ENCODE peak calls at places on chromosome 2, in six cellular contexts. One of them, this sample, is unnamed.
A peak's percentile ranks its signal among the peaks of the same experiment; 100 is the strongest.

GRCh38 chr2:190607657-190608357 is 41.1 kb upstream of the NAB1 start:
- DNase-seq in PC-3: peak; percentile 84
- DNase-seq in GM23248: no peak
- DNase-seq in DND-41: no peak
- DNase-seq in fibroblast of lung: peak; percentile 89
- DNase-seq in keratinocyte: no peak
- DNase-seq in this sample: no peak

GRCh38 chr2:71348302-71348701 is 16.7 kb downstream of the ZNF638 start:
- DNase-seq in GM23248: peak; percentile 60
- DNase-seq in fibroblast of lung: peak; percentile 40
- DNase-seq in keratinocyte: no peak
- DNase-seq in DND-41: peak; percentile 31
- DNase-seq in PC-3: peak; percentile 39
- DNase-seq in this sample: peak; percentile 59

GRCh38 chr2:162888641-162889040 is 50.1 kb upstream of the KCNH7 start:
- DNase-seq in DND-41: no peak
- DNase-seq in PC-3: no peak
- DNase-seq in GM23248: peak; percentile 18
- DNase-seq in keratinocyte: no peak
- DNase-seq in fibroblast of lung: peak; percentile 7
- DNase-seq in this sample: no peak

GRCh38 chr2:164000171-164000570 is 264.4 kb upstream of the FIGN start:
- DNase-seq in DND-41: no peak
- DNase-seq in PC-3: peak; percentile 7
- DNase-seq in GM23248: peak; percentile 9
- DNase-seq in keratinocyte: no peak
- DNase-seq in fibroblast of lung: peak; percentile 79
- DNase-seq in this sample: no peak

GRCh38 chr2:165443524-165443923 is 26.0 kb upstream of the CSRNP3 start:
- DNase-seq in keratinocyte: no peak
- DNase-seq in PC-3: no peak
- DNase-seq in fibroblast of lung: no peak
- DNase-seq in GM23248: no peak
- DNase-seq in DND-41: no peak
- DNase-seq in this sample: no peak

GRCh38 chr2:20430461-20431302 is 16.2 kb upstream of the RHOB start:
- DNase-seq in PC-3: peak; percentile 81
- DNase-seq in fibroblast of lung: no peak
- DNase-seq in GM23248: peak; percentile 75
- DNase-seq in DND-41: no peak
- DNase-seq in keratinocyte: peak; percentile 84
- DNase-seq in this sample: no peak

GRCh38 chr2:101517753-101518152 is 42.8 kb upstream of the RFX8 start:
- DNase-seq in PC-3: peak; percentile 72
- DNase-seq in keratinocyte: peak; percentile 19
- DNase-seq in fibroblast of lung: peak; percentile 82
- DNase-seq in GM23248: peak; percentile 81
- DNase-seq in DND-41: no peak
- DNase-seq in this sample: no peak

GRCh38 chr2:241678784-241679540 is 7.7 kb downstream of the DTYMK start:
- DNase-seq in DND-41: no peak
- DNase-seq in PC-3: no peak
- DNase-seq in keratinocyte: no peak
- DNase-seq in GM23248: no peak
- DNase-seq in fibroblast of lung: no peak
- DNase-seq in this sample: no peak

GRCh38 chr2:118056165-118056534 is 32.1 kb upstream of the INSIG2 start:
- DNase-seq in PC-3: no peak
- DNase-seq in DND-41: no peak
- DNase-seq in keratinocyte: no peak
- DNase-seq in fibroblast of lung: no peak
- DNase-seq in GM23248: no peak
- DNase-seq in this sample: no peak

GRCh38 chr2:204260906-204261305 is 284.4 kb upstream of the PARD3B start:
- DNase-seq in DND-41: no peak
- DNase-seq in PC-3: no peak
- DNase-seq in keratinocyte: no peak
- DNase-seq in GM23248: no peak
- DNase-seq in fibroblast of lung: no peak
- DNase-seq in this sample: peak; percentile 49

GRCh38 chr2:25437881-25438662 is 96.3 kb upstream of the DNMT3A start:
- DNase-seq in keratinocyte: no peak
- DNase-seq in DND-41: no peak
- DNase-seq in PC-3: no peak
- DNase-seq in GM23248: no peak
- DNase-seq in fibroblast of lung: no peak
- DNase-seq in this sample: no peak

GRCh38 chr2:241047253-241048010 is 49.0 kb downstream of the SNED1 start:
- DNase-seq in PC-3: no peak
- DNase-seq in keratinocyte: no peak
- DNase-seq in DND-41: no peak
- DNase-seq in fibroblast of lung: no peak
- DNase-seq in GM23248: no peak
- DNase-seq in this sample: no peak

GRCh38 chr2:200158586-200159365 is 147.7 kb upstream of the SPATS2L start:
- DNase-seq in GM23248: no peak
- DNase-seq in PC-3: no peak
- DNase-seq in DND-41: no peak
- DNase-seq in fibroblast of lung: peak; percentile 39
- DNase-seq in keratinocyte: no peak
- DNase-seq in this sample: no peak

GRCh38 chr2:44553456-44553855 is 191.7 kb downstream of the CAMKMT start:
- DNase-seq in GM23248: peak; percentile 84
- DNase-seq in DND-41: no peak
- DNase-seq in keratinocyte: no peak
- DNase-seq in fibroblast of lung: peak; percentile 76
- DNase-seq in PC-3: peak; percentile 79
- DNase-seq in this sample: no peak

GRCh38 chr2:201433389-201433995 is 17.8 kb downstream of the TRAK2 start:
- DNase-seq in PC-3: no peak
- DNase-seq in keratinocyte: no peak
- DNase-seq in GM23248: no peak
- DNase-seq in fibroblast of lung: no peak
- DNase-seq in DND-41: no peak
- DNase-seq in this sample: no peak

GRCh38 chr2:85132392-85132791 is 800 bp upstream of the TCF7L1 start:
- DNase-seq in PC-3: peak; percentile 20
- DNase-seq in keratinocyte: no peak
- DNase-seq in fibroblast of lung: peak; percentile 58
- DNase-seq in DND-41: no peak
- DNase-seq in GM23248: peak; percentile 48
- DNase-seq in this sample: peak; percentile 53

GRCh38 chr2:3222636-3223035 is 155.0 kb downstream of the EIPR1 start:
- DNase-seq in keratinocyte: no peak
- DNase-seq in fibroblast of lung: peak; percentile 18
- DNase-seq in DND-41: no peak
- DNase-seq in PC-3: no peak
- DNase-seq in GM23248: no peak
- DNase-seq in this sample: no peak

GRCh38 chr2:239261796-239262475 is 138.9 kb downstream of the HDAC4 start:
- DNase-seq in GM23248: no peak
- DNase-seq in DND-41: no peak
- DNase-seq in PC-3: no peak
- DNase-seq in fibroblast of lung: no peak
- DNase-seq in keratinocyte: no peak
- DNase-seq in this sample: no peak

GRCh38 chr2:157075924-157076323 is 181.6 kb upstream of the GALNT5 start:
- DNase-seq in PC-3: no peak
- DNase-seq in DND-41: no peak
- DNase-seq in GM23248: no peak
- DNase-seq in fibroblast of lung: no peak
- DNase-seq in keratinocyte: no peak
- DNase-seq in this sample: no peak

GRCh38 chr2:85183078-85183477 is 49.9 kb downstream of the TCF7L1 start:
- DNase-seq in GM23248: peak; percentile 51
- DNase-seq in DND-41: no peak
- DNase-seq in fibroblast of lung: peak; percentile 12
- DNase-seq in keratinocyte: no peak
- DNase-seq in PC-3: peak; percentile 31
- DNase-seq in this sample: no peak

GRCh38 chr2:223580951-223581350 is 21.2 kb downstream of the SCG2 start:
- DNase-seq in PC-3: no peak
- DNase-seq in DND-41: no peak
- DNase-seq in fibroblast of lung: peak; percentile 83
- DNase-seq in keratinocyte: no peak
- DNase-seq in GM23248: peak; percentile 88
- DNase-seq in this sample: peak; percentile 12
- H3K4me2 ChIP-seq in PC-3: no peak overlapping the region
- H3K4me2 ChIP-seq in DND-41: peak overlapping the region; percentile 13
- H3K4me2 ChIP-seq in fibroblast of lung: peak overlapping the region; percentile 51
- H3K4me2 ChIP-seq in keratinocyte: no peak overlapping the region
- H3K4me2 ChIP-seq in GM23248: peak overlapping the region; percentile 80
- H3K4me2 ChIP-seq in this sample: no peak overlapping the region

DNA sequence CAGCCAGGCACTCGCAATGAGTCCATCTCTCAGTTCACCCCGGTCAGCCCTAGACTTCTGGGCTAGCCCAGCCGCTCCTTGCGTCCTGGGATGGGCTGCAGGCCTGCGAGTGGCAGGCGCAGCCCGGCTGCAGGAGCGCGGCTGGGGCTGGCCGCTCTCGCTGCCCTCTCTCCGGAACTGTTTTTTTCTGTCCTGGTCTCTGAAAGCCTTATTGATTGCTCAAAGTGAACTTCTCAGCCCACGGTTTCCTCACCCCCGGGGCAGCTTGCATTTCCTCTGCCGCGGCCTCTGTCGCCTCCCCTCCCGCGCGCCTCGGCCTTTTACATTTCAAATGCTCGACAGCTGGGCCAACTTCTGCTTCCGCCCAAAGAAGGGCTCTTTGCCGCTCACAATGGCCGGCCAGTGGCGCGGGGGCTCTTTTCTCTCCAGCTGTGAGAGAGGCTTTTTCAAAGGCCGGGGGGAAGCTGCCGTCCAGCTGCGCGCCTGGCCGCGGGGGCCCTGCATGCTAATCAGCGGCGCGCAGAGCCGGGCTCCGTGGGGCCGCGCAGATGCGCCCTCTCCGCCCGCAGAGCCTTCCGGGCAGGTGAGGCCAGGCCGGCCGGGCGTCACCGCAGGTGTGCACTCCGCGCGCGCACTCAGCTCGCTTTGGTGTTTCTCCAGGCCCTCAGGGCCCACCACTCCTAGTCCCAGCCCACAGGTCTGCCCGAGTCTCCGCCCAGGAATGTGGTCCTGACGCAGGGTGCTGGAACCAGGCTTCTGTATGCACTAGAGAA is 513.8 kb downstream of the RNF144A start:
- DNase-seq in DND-41: no peak
- DNase-seq in GM23248: no peak
- DNase-seq in fibroblast of lung: peak; percentile 15
- DNase-seq in PC-3: peak; percentile 61
- DNase-seq in keratinocyte: no peak
- DNase-seq in this sample: peak; percentile 64
- TF ChIP-seq EZH2 in DND-41: no peak
- TF ChIP-seq EZH2 in GM23248: no peak
- TF ChIP-seq EZH2 in fibroblast of lung: no peak
- TF ChIP-seq EZH2 in PC-3: no peak
- TF ChIP-seq EZH2 in keratinocyte: no peak
- TF ChIP-seq EZH2 in this sample: peak; percentile 41

DNA sequence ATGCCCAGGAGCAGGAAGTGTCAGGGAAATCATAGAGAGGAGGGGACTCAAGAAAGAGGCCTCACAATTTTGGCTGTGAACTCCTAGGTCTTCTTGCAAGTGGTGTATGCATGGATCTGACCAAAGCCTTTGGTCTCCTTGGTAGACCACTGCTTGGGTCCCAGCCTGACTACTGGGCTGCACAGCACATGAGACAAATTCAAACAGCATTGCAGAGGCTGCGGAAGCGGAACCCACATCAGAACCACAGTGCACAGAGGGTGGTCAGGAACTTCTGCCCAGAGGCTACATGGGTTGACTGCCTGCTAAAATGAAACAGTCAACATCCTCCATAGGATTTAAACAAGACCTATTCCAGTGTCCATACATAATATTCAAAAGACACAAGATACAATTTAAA is 39.4 kb downstream of the CLIP4 start:
- DNase-seq in fibroblast of lung: no peak
- DNase-seq in GM23248: no peak
- DNase-seq in DND-41: no peak
- DNase-seq in keratinocyte: no peak
- DNase-seq in PC-3: no peak
- DNase-seq in this sample: no peak
- H3K36me3 ChIP-seq in fibroblast of lung: peaks cover 3% of the 10 kb centered on the region
- H3K36me3 ChIP-seq in GM23248: peaks cover 72% of the 10 kb centered on the region
- H3K36me3 ChIP-seq in DND-41: no peaks in the 10 kb centered on the region
- H3K36me3 ChIP-seq in keratinocyte: peaks cover 18% of the 10 kb centered on the region
- H3K36me3 ChIP-seq in PC-3: peaks cover 16% of the 10 kb centered on the region
- H3K36me3 ChIP-seq in this sample: no peaks in the 10 kb centered on the region

GRCh38 chr2:130368786-130369185 is 12.9 kb downstream of the PTPN18 start:
- DNase-seq in DND-41: no peak
- DNase-seq in keratinocyte: no peak
- DNase-seq in GM23248: no peak
- DNase-seq in fibroblast of lung: no peak
- DNase-seq in PC-3: no peak
- DNase-seq in this sample: no peak
- H3K4me2 ChIP-seq in DND-41: no peak overlapping the region
- H3K4me2 ChIP-seq in keratinocyte: no peak overlapping the region
- H3K4me2 ChIP-seq in GM23248: no peak overlapping the region
- H3K4me2 ChIP-seq in fibroblast of lung: no peak overlapping the region
- H3K4me2 ChIP-seq in PC-3: no peak overlapping the region
- H3K4me2 ChIP-seq in this sample: no peak overlapping the region

GRCh38 chr2:170821631-170822291 is 5.1 kb downstream of the GAD1 start:
- DNase-seq in fibroblast of lung: no peak
- DNase-seq in GM23248: no peak
- DNase-seq in keratinocyte: no peak
- DNase-seq in DND-41: no peak
- DNase-seq in PC-3: no peak
- DNase-seq in this sample: no peak

GRCh38 chr2:170822885-170823799 is 6.5 kb downstream of the GAD1 start:
- DNase-seq in keratinocyte: no peak
- DNase-seq in DND-41: no peak
- DNase-seq in GM23248: peak; percentile 39
- DNase-seq in PC-3: no peak
- DNase-seq in fibroblast of lung: no peak
- DNase-seq in this sample: peak; percentile 66

GRCh38 chr2:170822292-170822884 is 5.7 kb downstream of the GAD1 start:
- DNase-seq in fibroblast of lung: no peak
- DNase-seq in keratinocyte: no peak
- DNase-seq in GM23248: peak; percentile 14
- DNase-seq in DND-41: no peak
- DNase-seq in PC-3: no peak
- DNase-seq in this sample: peak; percentile 77

GRCh38 chr2:170824526-170825015 is 7.9 kb downstream of the GAD1 start:
- DNase-seq in fibroblast of lung: no peak
- DNase-seq in keratinocyte: no peak
- DNase-seq in PC-3: no peak
- DNase-seq in DND-41: no peak
- DNase-seq in GM23248: peak; percentile 46
- DNase-seq in this sample: no peak

GRCh38 chr2:170823800-170824153 is 7.1 kb downstream of the GAD1 start:
- DNase-seq in GM23248: no peak
- DNase-seq in PC-3: no peak
- DNase-seq in keratinocyte: no peak
- DNase-seq in DND-41: no peak
- DNase-seq in fibroblast of lung: no peak
- DNase-seq in this sample: no peak
- TF ChIP-seq EZH2 in GM23248: no peak
- TF ChIP-seq EZH2 in PC-3: no peak
- TF ChIP-seq EZH2 in keratinocyte: no peak
- TF ChIP-seq EZH2 in DND-41: no peak
- TF ChIP-seq EZH2 in fibroblast of lung: no peak
- TF ChIP-seq EZH2 in this sample: no peak

GRCh38 chr2:218736535-218736934 is 25.9 kb downstream of the TTLL4 start:
- DNase-seq in PC-3: no peak
- DNase-seq in keratinocyte: no peak
- DNase-seq in GM23248: no peak
- DNase-seq in fibroblast of lung: no peak
- DNase-seq in DND-41: no peak
- DNase-seq in this sample: no peak
- H3K36me3 ChIP-seq in PC-3: peaks cover 24% of the 10 kb centered on the region
- H3K36me3 ChIP-seq in keratinocyte: peaks cover 20% of the 10 kb centered on the region
- H3K36me3 ChIP-seq in GM23248: peaks cover 14% of the 10 kb centered on the region
- H3K36me3 ChIP-seq in fibroblast of lung: peaks cover 7% of the 10 kb centered on the region
- H3K36me3 ChIP-seq in DND-41: peaks cover 71% of the 10 kb centered on the region
- H3K36me3 ChIP-seq in this sample: no peaks in the 10 kb centered on the region

GRCh38 chr2:9648821-9649220 is 18.0 kb upstream of the YWHAQ start:
- DNase-seq in fibroblast of lung: no peak
- DNase-seq in keratinocyte: no peak
- DNase-seq in DND-41: no peak
- DNase-seq in PC-3: no peak
- DNase-seq in GM23248: no peak
- DNase-seq in this sample: no peak
- H3K4me2 ChIP-seq in fibroblast of lung: no peak overlapping the region
- H3K4me2 ChIP-seq in keratinocyte: no peak overlapping the region
- H3K4me2 ChIP-seq in DND-41: no peak overlapping the region
- H3K4me2 ChIP-seq in PC-3: no peak overlapping the region
- H3K4me2 ChIP-seq in GM23248: no peak overlapping the region
- H3K4me2 ChIP-seq in this sample: no peak overlapping the region